ENCODE peak calls at places on chromosomes 3 and 15, in six cellular contexts. S, L, O, D, P and U are unnamed samples.

GRCh38 chr3:30544811-30545210 is 61.6 kb upstream of the TGFBR2 start:
- DNase-seq in S (peak), L (no peak), O (no peak), D (no peak), P (no peak), U (no peak)

GRCh38 chr15:95304874-95305271 is 1025.6 kb upstream of the NR2F2 start:
- DNase-seq in S (no peak), L (no peak), O (no peak), D (no peak), P (no peak), U (no peak)

GRCh38 chr3:14463330-14464216 is 61.2 kb downstream of the SLC6A6 start:
- DNase-seq in S (no peak), L (no peak), O (no peak), D (no peak), P (no peak), U (no peak)

GRCh38 chr3:14299767-14300166 is 102.6 kb upstream of the SLC6A6 start:
- DNase-seq in S (no peak), L (peak), O (no peak), D (no peak), P (no peak), U (peak)

GRCh38 chr3:149744630-149745029 is 7.7 kb downstream of the COMMD2 start:
- DNase-seq in S (no peak), L (no peak), O (no peak), D (no peak), P (no peak), U (no peak)

GRCh38 chr15:97446138-97446537 is 514.4 kb upstream of the ARRDC4 start:
- DNase-seq in S (no peak), L (no peak), O (no peak), D (no peak), P (no peak), U (no peak)

GRCh38 chr15:79394231-79394630 is 37.9 kb upstream of the MINAR1 start:
- DNase-seq in S (peak), L (no peak), O (no peak), D (no peak), P (no peak), U (no peak)

GRCh38 chr3:100797921-100798491 is 88.7 kb downstream of the TFG start:
- DNase-seq in S (no peak), L (no peak), O (no peak), D (no peak), P (no peak), U (no peak)

GRCh38 chr3:170178631-170179030 is 2.9 kb downstream of the PHC3 start:
- DNase-seq in S (no peak), L (peak), O (no peak), D (no peak), P (no peak), U (no peak)

GRCh38 chr3:138688871-138689299 is 80.3 kb downstream of the FAIM start:
- DNase-seq in S (peak), L (no peak), O (no peak), D (no peak), P (no peak), U (no peak)

GRCh38 chr3:186487819-186488218 is 56.4 kb downstream of the CRYGS start:
- DNase-seq in S (no peak), L (no peak), O (no peak), D (no peak), P (no peak), U (no peak)

GRCh38 chr15:35289029-35289617 is 204.0 kb upstream of the NANOGP8 start:
- DNase-seq in S (peak), L (peak), O (no peak), D (no peak), P (no peak), U (peak)

DNA sequence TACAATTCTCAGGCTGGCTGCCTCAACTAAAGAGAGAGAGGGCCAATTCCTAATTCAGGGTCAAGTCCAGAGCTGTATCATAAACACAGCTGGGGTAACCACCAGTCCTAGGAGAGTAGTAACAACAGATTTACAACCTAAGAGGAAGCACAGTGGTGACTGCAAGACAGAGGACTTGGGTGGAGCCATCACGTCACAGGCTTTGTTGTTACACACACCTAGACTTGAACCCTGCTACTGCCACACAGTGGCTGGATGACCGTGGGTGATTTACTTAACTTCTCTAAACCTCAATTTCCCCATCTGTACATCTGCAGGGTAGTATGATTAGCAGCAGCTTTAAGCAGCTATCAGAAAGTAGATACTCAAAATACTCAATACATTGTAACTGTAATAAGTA is 78.6 kb downstream of the MYLK start:
- DNase-seq in S (no peak), L (no peak), O (no peak), D (no peak), P (no peak), U (no peak)
- TF ChIP-seq CTCF in S (no peak), L (no peak), O (no peak), D (no peak), P (no peak), U (no peak)

GRCh38 chr3:52013802-52014598 is 18.3 kb upstream of the RPL29 start:
- DNase-seq in S (no peak), L (no peak), O (peak), D (no peak), P (no peak), U (no peak)
- TF ChIP-seq CTCF in S (peak), L (no peak), O (no peak), D (no peak), P (no peak), U (no peak)

GRCh38 chr15:69723404-69724097 is 270.9 kb downstream of the RPLP1 start:
- DNase-seq in S (no peak), L (no peak), O (no peak), D (no peak), P (no peak), U (no peak)
- TF ChIP-seq CTCF in S (peak), L (no peak), O (no peak), D (no peak), P (no peak), U (no peak)

GRCh38 chr3:135918600-135918999 is 46.9 kb upstream of the PPP2R3A start:
- DNase-seq in S (peak), L (no peak), O (no peak), D (no peak), P (no peak), U (no peak)
- TF ChIP-seq CTCF in S (peak), L (no peak), O (peak), D (no peak), P (peak), U (no peak)

DNA sequence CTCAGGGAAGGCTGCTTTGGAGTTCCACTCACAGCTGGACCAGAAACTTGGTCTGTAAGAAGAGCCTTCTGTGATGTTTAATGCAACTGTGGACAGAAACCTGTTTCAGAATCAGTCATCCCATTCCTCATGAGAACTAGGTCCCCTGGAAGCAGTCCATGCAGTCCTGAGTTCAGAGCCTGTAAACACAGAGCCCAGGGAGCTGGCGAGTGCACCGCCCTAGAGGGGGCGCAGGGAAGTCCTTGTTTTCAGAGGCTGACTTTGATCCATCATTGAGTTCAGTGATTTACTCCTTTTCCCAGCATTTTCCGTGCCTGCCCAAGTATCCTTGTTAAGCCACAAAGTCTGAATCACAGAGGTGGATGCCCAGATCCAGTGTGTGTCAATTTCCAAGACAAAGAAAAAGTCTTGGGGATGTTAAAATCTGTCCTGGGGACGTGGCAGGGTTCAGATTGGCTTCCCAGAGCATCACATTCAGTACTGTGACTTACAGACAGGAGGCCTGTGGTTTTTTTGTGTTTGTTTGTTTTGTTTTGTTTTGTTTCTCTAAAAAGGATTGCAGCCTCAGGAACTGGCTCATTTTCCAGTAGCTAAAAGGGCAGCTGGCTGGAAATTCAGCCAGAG is 9.8 kb upstream of the TXNRD3 start:
- DNase-seq in S (peak), L (no peak), O (no peak), D (peak), P (no peak), U (no peak)
- TF ChIP-seq CTCF in S (peak), L (no peak), O (no peak), D (no peak), P (no peak), U (no peak)